ENCODE peak calls at places on chromosomes 16 and 17, in six cellular contexts. R is effector memory CD4-positive, alpha-beta T cell; J is tibial nerve; W is NCI-H1417 treated with DMSO at 0.1 percent for 48 hours; H is activated effector memory CD4-positive, alpha-beta T cell treated with Interleukin-2 at 50 U/mL for 16 hours; M is epithelial cell of esophagus. F is an unnamed sample.

GRCh38 chr17:9079461-9080103 is 58.3 kb downstream of the NTN1 start:
- DNase-seq in R (no peak), J (no peak), W (no peak), H (no peak), M (no peak), F (peak)

GRCh38 chr17:33260638-33261037 is 32.5 kb downstream of the ASIC2 start:
- DNase-seq in R (no peak), J (no peak), W (no peak), H (no peak), M (no peak), F (no peak)

GRCh38 chr17:68318103-68318991 is 27.1 kb downstream of the ARSG start:
- DNase-seq in R (no peak), J (no peak), W (no peak), H (no peak), M (peak), F (no peak)

GRCh38 chr16:73023752-73024570 is 24.0 kb downstream of the ZFHX3 start:
- DNase-seq in R (no peak), J (no peak), W (no peak), H (no peak), M (no peak), F (no peak)

GRCh38 chr17:16529906-16530305 is 37.9 kb upstream of the LRRC75A start:
- DNase-seq in R (no peak), J (no peak), W (no peak), H (no peak), M (no peak), F (no peak)

GRCh38 chr16:57590654-57591085 is 37.8 kb upstream of the ADGRG1 start:
- DNase-seq in R (no peak), J (no peak), W (no peak), H (no peak), M (peak), F (no peak)

GRCh38 chr17:7915611-7916382 is at the start of gene RNF227:
- DNase-seq in R (peak), J (peak), W (peak), H (peak), M (peak), F (peak)

GRCh38 chr17:49200423-49201083 is 9.8 kb downstream of the GNGT2 start:
- DNase-seq in R (no peak), J (no peak), W (no peak), H (no peak), M (no peak), F (no peak)

GRCh38 chr17:81329279-81329926 is 34.3 kb upstream of the SLC38A10 start:
- DNase-seq in R (no peak), J (peak), W (no peak), H (no peak), M (peak), F (no peak)

GRCh38 chr17:64635647-64636305 is 26.3 kb downstream of the SMURF2 start:
- DNase-seq in R (no peak), J (no peak), W (no peak), H (no peak), M (peak), F (no peak)

GRCh38 chr17:44086364-44087311 is 16.1 kb downstream of the G6PC3 start:
- DNase-seq in R (peak), J (no peak), W (no peak), H (peak), M (peak), F (no peak)

GRCh38 chr16:2852731-2853507 is 5.1 kb downstream of the PRSS22 start:
- DNase-seq in R (no peak), J (no peak), W (no peak), H (no peak), M (no peak), F (no peak)

GRCh38 chr16:47069291-47069690 is 74.5 kb downstream of the NETO2 start:
- DNase-seq in R (no peak), J (no peak), W (no peak), H (no peak), M (no peak), F (no peak)

GRCh38 chr17:59513934-59514841 is 51.2 kb upstream of the DHX40 start:
- DNase-seq in R (no peak), J (peak), W (peak), H (no peak), M (peak), F (no peak)

GRCh38 chr16:28091706-28092105 is 28.2 kb upstream of the GSG1L start:
- DNase-seq in R (no peak), J (no peak), W (no peak), H (no peak), M (no peak), F (no peak)

GRCh38 chr16:4660454-4661007 is 32.8 kb upstream of the NUDT16L1 start:
- DNase-seq in R (peak), J (no peak), W (no peak), H (peak), M (peak), F (peak)

GRCh38 chr17:68035131-68035522 is 408 bp upstream of the KPNA2 start:
- DNase-seq in R (no peak), J (peak), W (peak), H (peak), M (no peak), F (no peak)

GRCh38 chr16:73878616-73879015 is 418.0 kb upstream of the PSMD7 start:
- DNase-seq in R (no peak), J (no peak), W (no peak), H (no peak), M (peak), F (no peak)

GRCh38 chr17:56656961-56657360 is 63.5 kb downstream of the NOG start:
- DNase-seq in R (no peak), J (no peak), W (no peak), H (no peak), M (no peak), F (no peak)

GRCh38 chr17:31401456-31402254 is 10.2 kb downstream of the RAB11FIP4 start:
- DNase-seq in R (no peak), J (no peak), W (no peak), H (no peak), M (no peak), F (no peak)

GRCh38 chr17:3980381-3980975 is 16.2 kb upstream of the ATP2A3 start:
- DNase-seq in R (no peak), J (no peak), W (peak), H (no peak), M (no peak), F (no peak)

GRCh38 chr17:82313195-82314011 is 4.0 kb downstream of the CD7 start:
- DNase-seq in R (no peak), J (no peak), W (no peak), H (no peak), M (no peak), F (no peak)